ENCODE peak calls at places on chromosome 18, in ten cellular contexts. One of them, this sample, is unnamed.

GRCh38 chr18:62403125-62403524 is 78.0 kb downstream of the TNFRSF11A start:
- DNase-seq in astrocyte of the spinal cord: no peak
- DNase-seq in HFF-Myc: no peak
- DNase-seq in GM10248: no peak
- DNase-seq in AG04450: no peak
- DNase-seq in cardiac muscle cell: no peak
- DNase-seq in ascending aorta: no peak
- DNase-seq in heart right ventricle: no peak
- DNase-seq in fibroblast of the aortic adventitia: no peak
- DNase-seq in CD8-positive, alpha-beta T cell: no peak
- DNase-seq in this sample: no peak

GRCh38 chr18:10213526-10213925 is 240.9 kb upstream of the APCDD1 start:
- DNase-seq in GM10248: peak
- DNase-seq in HFF-Myc: no peak
- DNase-seq in heart right ventricle: no peak
- DNase-seq in fibroblast of the aortic adventitia: no peak
- DNase-seq in AG04450: no peak
- DNase-seq in astrocyte of the spinal cord: no peak
- DNase-seq in ascending aorta: no peak
- DNase-seq in cardiac muscle cell: peak
- DNase-seq in CD8-positive, alpha-beta T cell: no peak
- DNase-seq in this sample: peak

GRCh38 chr18:79680100-79680879 is 687 bp downstream of the CTDP1 start:
- DNase-seq in ascending aorta: no peak
- DNase-seq in AG04450: no peak
- DNase-seq in CD8-positive, alpha-beta T cell: no peak
- DNase-seq in cardiac muscle cell: peak
- DNase-seq in heart right ventricle: peak
- DNase-seq in GM10248: no peak
- DNase-seq in fibroblast of the aortic adventitia: peak
- DNase-seq in astrocyte of the spinal cord: peak
- DNase-seq in HFF-Myc: no peak
- DNase-seq in this sample: no peak

GRCh38 chr18:34223164-34223892 is 1.4 kb downstream of the NOL4 start:
- DNase-seq in AG04450: no peak
- DNase-seq in astrocyte of the spinal cord: peak
- DNase-seq in cardiac muscle cell: peak
- DNase-seq in fibroblast of the aortic adventitia: peak
- DNase-seq in heart right ventricle: no peak
- DNase-seq in GM10248: peak
- DNase-seq in ascending aorta: no peak
- DNase-seq in HFF-Myc: no peak
- DNase-seq in CD8-positive, alpha-beta T cell: no peak
- DNase-seq in this sample: no peak

GRCh38 chr18:25743661-25744151 is 346.7 kb downstream of the SS18 start:
- DNase-seq in HFF-Myc: no peak
- DNase-seq in cardiac muscle cell: peak
- DNase-seq in heart right ventricle: no peak
- DNase-seq in AG04450: no peak
- DNase-seq in GM10248: no peak
- DNase-seq in ascending aorta: no peak
- DNase-seq in astrocyte of the spinal cord: no peak
- DNase-seq in CD8-positive, alpha-beta T cell: no peak
- DNase-seq in fibroblast of the aortic adventitia: no peak
- DNase-seq in this sample: no peak

GRCh38 chr18:77062518-77063003 is 70.0 kb downstream of the MBP start:
- DNase-seq in HFF-Myc: no peak
- DNase-seq in CD8-positive, alpha-beta T cell: no peak
- DNase-seq in GM10248: peak
- DNase-seq in cardiac muscle cell: no peak
- DNase-seq in ascending aorta: no peak
- DNase-seq in fibroblast of the aortic adventitia: peak
- DNase-seq in astrocyte of the spinal cord: peak
- DNase-seq in heart right ventricle: no peak
- DNase-seq in AG04450: peak
- DNase-seq in this sample: no peak

GRCh38 chr18:13464432-13465125 is 246.0 kb downstream of the LDLRAD4 start:
- DNase-seq in CD8-positive, alpha-beta T cell: peak
- DNase-seq in GM10248: peak
- DNase-seq in heart right ventricle: peak
- DNase-seq in astrocyte of the spinal cord: no peak
- DNase-seq in HFF-Myc: no peak
- DNase-seq in cardiac muscle cell: no peak
- DNase-seq in fibroblast of the aortic adventitia: no peak
- DNase-seq in AG04450: no peak
- DNase-seq in ascending aorta: peak
- DNase-seq in this sample: peak

GRCh38 chr18:657311-657997 is at the start of gene TYMS:
- DNase-seq in HFF-Myc: peak
- DNase-seq in heart right ventricle: peak
- DNase-seq in astrocyte of the spinal cord: peak
- DNase-seq in ascending aorta: no peak
- DNase-seq in cardiac muscle cell: peak
- DNase-seq in fibroblast of the aortic adventitia: peak
- DNase-seq in AG04450: no peak
- DNase-seq in CD8-positive, alpha-beta T cell: no peak
- DNase-seq in GM10248: peak
- DNase-seq in this sample: no peak

GRCh38 chr18:77206676-77207370 is 42.8 kb upstream of the GALR1 start:
- DNase-seq in GM10248: no peak
- DNase-seq in heart right ventricle: peak
- DNase-seq in astrocyte of the spinal cord: peak
- DNase-seq in ascending aorta: peak
- DNase-seq in CD8-positive, alpha-beta T cell: no peak
- DNase-seq in cardiac muscle cell: no peak
- DNase-seq in AG04450: peak
- DNase-seq in fibroblast of the aortic adventitia: peak
- DNase-seq in HFF-Myc: no peak
- DNase-seq in this sample: no peak

DNA sequence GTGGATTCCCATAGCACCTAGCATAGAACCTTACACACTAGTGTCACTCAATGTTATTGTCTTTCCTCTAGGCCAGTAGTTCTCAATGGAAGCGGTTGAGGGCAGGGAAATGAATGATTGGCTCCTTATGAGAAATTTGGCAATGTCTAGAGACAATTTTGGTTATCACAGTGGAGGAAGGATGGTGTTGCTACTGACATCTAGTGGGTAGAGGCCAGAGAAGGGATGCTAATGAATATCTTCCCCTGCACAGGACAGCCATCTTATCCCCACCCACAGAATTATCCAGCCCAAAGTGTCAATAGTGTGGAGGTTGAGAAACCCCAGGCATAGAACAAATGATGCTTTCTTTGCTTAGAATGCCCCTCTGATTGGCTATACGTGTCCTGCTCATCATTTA is 15.8 kb downstream of the C18orf63 start:
- DNase-seq in heart right ventricle: no peak
- DNase-seq in astrocyte of the spinal cord: peak
- DNase-seq in CD8-positive, alpha-beta T cell: no peak
- DNase-seq in ascending aorta: no peak
- DNase-seq in fibroblast of the aortic adventitia: peak
- DNase-seq in cardiac muscle cell: peak
- DNase-seq in AG04450: peak
- DNase-seq in GM10248: no peak
- DNase-seq in HFF-Myc: peak
- DNase-seq in this sample: no peak
- TF ChIP-seq CTCF in heart right ventricle: peak
- TF ChIP-seq CTCF in astrocyte of the spinal cord: peak
- TF ChIP-seq CTCF in CD8-positive, alpha-beta T cell: no peak
- TF ChIP-seq CTCF in ascending aorta: no peak
- TF ChIP-seq CTCF in fibroblast of the aortic adventitia: peak
- TF ChIP-seq CTCF in cardiac muscle cell: peak
- TF ChIP-seq CTCF in AG04450: peak
- TF ChIP-seq CTCF in GM10248: no peak
- TF ChIP-seq CTCF in HFF-Myc: peak
- TF ChIP-seq CTCF in this sample: no peak

GRCh38 chr18:23779696-23780303 is 90.5 kb downstream of the LAMA3 start:
- DNase-seq in astrocyte of the spinal cord: peak
- DNase-seq in HFF-Myc: no peak
- DNase-seq in heart right ventricle: no peak
- DNase-seq in cardiac muscle cell: peak
- DNase-seq in CD8-positive, alpha-beta T cell: no peak
- DNase-seq in GM10248: no peak
- DNase-seq in ascending aorta: no peak
- DNase-seq in fibroblast of the aortic adventitia: peak
- DNase-seq in AG04450: no peak
- DNase-seq in this sample: no peak
- TF ChIP-seq CTCF in astrocyte of the spinal cord: no peak
- TF ChIP-seq CTCF in HFF-Myc: peak
- TF ChIP-seq CTCF in heart right ventricle: no peak
- TF ChIP-seq CTCF in cardiac muscle cell: no peak
- TF ChIP-seq CTCF in CD8-positive, alpha-beta T cell: no peak
- TF ChIP-seq CTCF in GM10248: no peak
- TF ChIP-seq CTCF in ascending aorta: no peak
- TF ChIP-seq CTCF in fibroblast of the aortic adventitia: no peak
- TF ChIP-seq CTCF in AG04450: no peak
- TF ChIP-seq CTCF in this sample: no peak

GRCh38 chr18:48898521-48898920 is 52.2 kb downstream of the SMAD7 start:
- DNase-seq in astrocyte of the spinal cord: no peak
- DNase-seq in CD8-positive, alpha-beta T cell: no peak
- DNase-seq in AG04450: no peak
- DNase-seq in heart right ventricle: no peak
- DNase-seq in HFF-Myc: no peak
- DNase-seq in ascending aorta: no peak
- DNase-seq in cardiac muscle cell: no peak
- DNase-seq in GM10248: no peak
- DNase-seq in fibroblast of the aortic adventitia: no peak
- DNase-seq in this sample: no peak

GRCh38 chr18:48894799-48895346 is 55.9 kb downstream of the SMAD7 start:
- DNase-seq in GM10248: no peak
- DNase-seq in astrocyte of the spinal cord: no peak
- DNase-seq in HFF-Myc: no peak
- DNase-seq in cardiac muscle cell: no peak
- DNase-seq in CD8-positive, alpha-beta T cell: no peak
- DNase-seq in heart right ventricle: no peak
- DNase-seq in fibroblast of the aortic adventitia: peak
- DNase-seq in AG04450: no peak
- DNase-seq in ascending aorta: peak
- DNase-seq in this sample: peak

GRCh38 chr18:48896326-48896874 is 54.4 kb downstream of the SMAD7 start:
- DNase-seq in HFF-Myc: no peak
- DNase-seq in cardiac muscle cell: no peak
- DNase-seq in heart right ventricle: no peak
- DNase-seq in AG04450: no peak
- DNase-seq in CD8-positive, alpha-beta T cell: no peak
- DNase-seq in GM10248: no peak
- DNase-seq in astrocyte of the spinal cord: no peak
- DNase-seq in ascending aorta: no peak
- DNase-seq in fibroblast of the aortic adventitia: no peak
- DNase-seq in this sample: no peak

GRCh38 chr18:48897531-48897930 is 53.2 kb downstream of the SMAD7 start:
- DNase-seq in AG04450: no peak
- DNase-seq in heart right ventricle: no peak
- DNase-seq in HFF-Myc: no peak
- DNase-seq in GM10248: no peak
- DNase-seq in ascending aorta: peak
- DNase-seq in cardiac muscle cell: no peak
- DNase-seq in fibroblast of the aortic adventitia: peak
- DNase-seq in CD8-positive, alpha-beta T cell: no peak
- DNase-seq in astrocyte of the spinal cord: peak
- DNase-seq in this sample: peak

GRCh38 chr18:48896875-48897511 is 53.8 kb downstream of the SMAD7 start:
- DNase-seq in HFF-Myc: peak
- DNase-seq in CD8-positive, alpha-beta T cell: no peak
- DNase-seq in heart right ventricle: peak
- DNase-seq in AG04450: no peak
- DNase-seq in ascending aorta: peak
- DNase-seq in cardiac muscle cell: peak
- DNase-seq in fibroblast of the aortic adventitia: peak
- DNase-seq in GM10248: peak
- DNase-seq in astrocyte of the spinal cord: no peak
- DNase-seq in this sample: peak
- TF ChIP-seq CTCF in HFF-Myc: peak
- TF ChIP-seq CTCF in CD8-positive, alpha-beta T cell: no peak
- TF ChIP-seq CTCF in heart right ventricle: no peak
- TF ChIP-seq CTCF in AG04450: peak
- TF ChIP-seq CTCF in ascending aorta: no peak
- TF ChIP-seq CTCF in cardiac muscle cell: peak
- TF ChIP-seq CTCF in fibroblast of the aortic adventitia: no peak
- TF ChIP-seq CTCF in GM10248: peak
- TF ChIP-seq CTCF in astrocyte of the spinal cord: peak
- TF ChIP-seq CTCF in this sample: peak

DNA sequence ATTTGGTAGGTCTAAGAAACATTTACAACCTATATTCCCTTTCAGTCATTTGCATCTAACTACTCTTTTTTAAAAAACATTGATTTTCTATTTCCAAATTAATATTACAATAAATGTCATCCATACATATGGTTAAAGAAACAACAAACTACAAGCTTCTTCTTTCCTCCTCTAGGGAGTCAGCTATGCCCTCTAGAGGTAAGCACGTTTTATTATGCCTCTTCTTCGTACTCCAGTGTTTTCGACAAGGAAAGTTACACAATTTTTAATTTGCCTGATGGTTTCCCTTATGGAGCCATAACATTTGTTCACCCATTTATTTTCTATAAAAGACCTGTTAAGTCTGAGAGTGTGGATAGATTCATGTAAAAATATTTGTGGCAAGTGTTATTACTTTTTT is 183.4 kb upstream of the CDH7 start:
- DNase-seq in HFF-Myc: no peak
- DNase-seq in GM10248: no peak
- DNase-seq in ascending aorta: no peak
- DNase-seq in cardiac muscle cell: peak
- DNase-seq in CD8-positive, alpha-beta T cell: no peak
- DNase-seq in astrocyte of the spinal cord: peak
- DNase-seq in AG04450: no peak
- DNase-seq in fibroblast of the aortic adventitia: no peak
- DNase-seq in heart right ventricle: no peak
- DNase-seq in this sample: no peak
- TF ChIP-seq CTCF in HFF-Myc: no peak
- TF ChIP-seq CTCF in GM10248: no peak
- TF ChIP-seq CTCF in ascending aorta: no peak
- TF ChIP-seq CTCF in cardiac muscle cell: no peak
- TF ChIP-seq CTCF in CD8-positive, alpha-beta T cell: no peak
- TF ChIP-seq CTCF in astrocyte of the spinal cord: peak
- TF ChIP-seq CTCF in AG04450: no peak
- TF ChIP-seq CTCF in fibroblast of the aortic adventitia: no peak
- TF ChIP-seq CTCF in heart right ventricle: no peak
- TF ChIP-seq CTCF in this sample: no peak

GRCh38 chr18:68147728-68148127 is 567.2 kb downstream of the TMX3 start:
- DNase-seq in heart right ventricle: no peak
- DNase-seq in astrocyte of the spinal cord: peak
- DNase-seq in GM10248: no peak
- DNase-seq in cardiac muscle cell: no peak
- DNase-seq in fibroblast of the aortic adventitia: peak
- DNase-seq in ascending aorta: no peak
- DNase-seq in AG04450: no peak
- DNase-seq in CD8-positive, alpha-beta T cell: no peak
- DNase-seq in HFF-Myc: no peak
- DNase-seq in this sample: no peak

GRCh38 chr18:68150976-68151375 is 563.9 kb downstream of the TMX3 start:
- DNase-seq in astrocyte of the spinal cord: no peak
- DNase-seq in ascending aorta: no peak
- DNase-seq in GM10248: no peak
- DNase-seq in heart right ventricle: no peak
- DNase-seq in cardiac muscle cell: no peak
- DNase-seq in fibroblast of the aortic adventitia: no peak
- DNase-seq in AG04450: no peak
- DNase-seq in CD8-positive, alpha-beta T cell: no peak
- DNase-seq in HFF-Myc: no peak
- DNase-seq in this sample: no peak

GRCh38 chr18:68148862-68149261 is 566.0 kb downstream of the TMX3 start:
- DNase-seq in ascending aorta: no peak
- DNase-seq in CD8-positive, alpha-beta T cell: no peak
- DNase-seq in HFF-Myc: no peak
- DNase-seq in cardiac muscle cell: no peak
- DNase-seq in fibroblast of the aortic adventitia: no peak
- DNase-seq in AG04450: no peak
- DNase-seq in heart right ventricle: no peak
- DNase-seq in GM10248: no peak
- DNase-seq in astrocyte of the spinal cord: no peak
- DNase-seq in this sample: no peak

GRCh38 chr18:68152770-68153169 is 562.1 kb downstream of the TMX3 start:
- DNase-seq in CD8-positive, alpha-beta T cell: no peak
- DNase-seq in ascending aorta: no peak
- DNase-seq in HFF-Myc: no peak
- DNase-seq in fibroblast of the aortic adventitia: no peak
- DNase-seq in heart right ventricle: no peak
- DNase-seq in astrocyte of the spinal cord: no peak
- DNase-seq in GM10248: no peak
- DNase-seq in AG04450: no peak
- DNase-seq in cardiac muscle cell: no peak
- DNase-seq in this sample: no peak
- TF ChIP-seq CTCF in CD8-positive, alpha-beta T cell: no peak
- TF ChIP-seq CTCF in ascending aorta: no peak
- TF ChIP-seq CTCF in HFF-Myc: no peak
- TF ChIP-seq CTCF in fibroblast of the aortic adventitia: no peak
- TF ChIP-seq CTCF in heart right ventricle: no peak
- TF ChIP-seq CTCF in astrocyte of the spinal cord: no peak
- TF ChIP-seq CTCF in GM10248: no peak
- TF ChIP-seq CTCF in AG04450: no peak
- TF ChIP-seq CTCF in cardiac muscle cell: no peak
- TF ChIP-seq CTCF in this sample: no peak